ENCODE peak calls at places on chromosomes 1 and 21, in five cellular contexts. M, B, J, F and Y are unnamed samples.
A peak's percentile ranks its signal among the peaks of the same experiment; 100 is the strongest.

GRCh38 chr1:226908419-226908818 is 31.7 kb upstream of the COQ8A start:
- DNase-seq in J (no peak), F (no peak), M (no peak), B (no peak), Y (no peak)

GRCh38 chr1:225681231-225681630 is 28.3 kb upstream of the ENAH start:
- DNase-seq in B (no peak), F (no peak), M (no peak), J (no peak), Y (no peak)

GRCh38 chr1:183096889-183097288 is 73.7 kb downstream of the LAMC1 start:
- DNase-seq in B (no peak), M (no peak), J (no peak), F (no peak), Y (no peak)

GRCh38 chr1:214029796-214030195 is 42.0 kb downstream of the PROX1 start:
- DNase-seq in M (peak; percentile 9), J (no peak), F (no peak), B (no peak), Y (no peak)

GRCh38 chr1:76068542-76068941 is 6.0 kb upstream of the ST6GALNAC3 start:
- DNase-seq in B (no peak), J (no peak), F (no peak), M (no peak), Y (no peak)

GRCh38 chr1:113652773-113653172 is 106.5 kb downstream of the PHTF1 start:
- DNase-seq in F (no peak), M (no peak), B (no peak), J (no peak), Y (no peak)

GRCh38 chr1:223714849-223715709 is 2.7 kb downstream of the CAPN2 start:
- DNase-seq in J (no peak), F (no peak), B (no peak), M (peak; percentile 83), Y (no peak)

GRCh38 chr1:40844079-40844478 is 18.1 kb downstream of the CITED4 start:
- DNase-seq in M (no peak), F (peak; percentile 56), J (no peak), B (no peak), Y (no peak)

GRCh38 chr1:15727866-15728534 is 8.1 kb upstream of the SLC25A34 start:
- DNase-seq in F (no peak), B (no peak), M (no peak), J (no peak), Y (no peak)

GRCh38 chr1:66764994-66765578 is 12.8 kb downstream of the DYNLT5 start:
- DNase-seq in M (peak; percentile 25), J (peak; percentile 27), F (peak; percentile 72), B (no peak), Y (peak; percentile 59)

GRCh38 chr1:199282910-199283309 is 644.1 kb downstream of the PTPRC start:
- DNase-seq in M (no peak), B (no peak), F (no peak), J (no peak), Y (no peak)

GRCh38 chr1:114467491-114467890 is 43.5 kb downstream of the TRIM33 start:
- DNase-seq in J (no peak), F (peak; percentile 14), M (no peak), B (no peak), Y (peak; percentile 10)

GRCh38 chr1:221944247-221944870 is 202.5 kb upstream of the DUSP10 start:
- DNase-seq in F (no peak), J (no peak), B (no peak), M (no peak), Y (no peak)

GRCh38 chr1:18955116-18955441 is 1.4 kb downstream of the IFFO2 start:
- DNase-seq in J (no peak), B (no peak), M (peak; percentile 47), F (no peak), Y (no peak)

GRCh38 chr1:247746391-247746935 is 1.5 kb downstream of the OR14A2 start:
- DNase-seq in J (no peak), M (peak; percentile 48), F (no peak), B (no peak), Y (no peak)

GRCh38 chr1:203582568-203582967 is 44.1 kb upstream of the ATP2B4 start:
- DNase-seq in M (no peak), B (no peak), F (no peak), J (no peak), Y (no peak)

GRCh38 chr1:197269053-197269452 is 1.0 kb downstream of the CRB1 start:
- DNase-seq in F (no peak), J (no peak), M (no peak), B (no peak), Y (no peak)

GRCh38 chr1:172356620-172357019 is 63.9 kb upstream of the C1orf105 start:
- DNase-seq in B (no peak), J (no peak), M (peak; percentile 6), F (no peak), Y (no peak)

GRCh38 chr1:116382321-116382720 is 9.3 kb downstream of the ATP1A1 start:
- DNase-seq in M (no peak), J (no peak), B (no peak), F (peak; percentile 39), Y (no peak)

GRCh38 chr1:42264791-42265190 is 70.2 kb downstream of the FOXJ3 start:
- DNase-seq in B (no peak), M (no peak), J (no peak), F (no peak), Y (no peak)

GRCh38 chr1:239619190-239619589 is 232.8 kb downstream of the CHRM3 start:
- DNase-seq in B (no peak), J (no peak), F (peak; percentile 63), M (no peak), Y (no peak)

GRCh38 chr1:181112071-181112929 is 23.8 kb downstream of the IER5 start:
- DNase-seq in J (peak; percentile 74), F (no peak), M (peak; percentile 98), B (peak; percentile 88), Y (no peak)

GRCh38 chr1:56216173-56216572 is 363.2 kb downstream of the PLPP3 start:
- DNase-seq in M (no peak), F (no peak), B (no peak), J (no peak), Y (no peak)

GRCh38 chr1:95042286-95042685 is 30.5 kb downstream of the ALG14 start:
- DNase-seq in J (no peak), M (no peak), B (no peak), F (no peak), Y (no peak)

GRCh38 chr1:225820522-225821120 is 10.7 kb downstream of the EPHX1 start:
- DNase-seq in M (no peak), B (no peak), F (no peak), J (no peak), Y (no peak)

DNA sequence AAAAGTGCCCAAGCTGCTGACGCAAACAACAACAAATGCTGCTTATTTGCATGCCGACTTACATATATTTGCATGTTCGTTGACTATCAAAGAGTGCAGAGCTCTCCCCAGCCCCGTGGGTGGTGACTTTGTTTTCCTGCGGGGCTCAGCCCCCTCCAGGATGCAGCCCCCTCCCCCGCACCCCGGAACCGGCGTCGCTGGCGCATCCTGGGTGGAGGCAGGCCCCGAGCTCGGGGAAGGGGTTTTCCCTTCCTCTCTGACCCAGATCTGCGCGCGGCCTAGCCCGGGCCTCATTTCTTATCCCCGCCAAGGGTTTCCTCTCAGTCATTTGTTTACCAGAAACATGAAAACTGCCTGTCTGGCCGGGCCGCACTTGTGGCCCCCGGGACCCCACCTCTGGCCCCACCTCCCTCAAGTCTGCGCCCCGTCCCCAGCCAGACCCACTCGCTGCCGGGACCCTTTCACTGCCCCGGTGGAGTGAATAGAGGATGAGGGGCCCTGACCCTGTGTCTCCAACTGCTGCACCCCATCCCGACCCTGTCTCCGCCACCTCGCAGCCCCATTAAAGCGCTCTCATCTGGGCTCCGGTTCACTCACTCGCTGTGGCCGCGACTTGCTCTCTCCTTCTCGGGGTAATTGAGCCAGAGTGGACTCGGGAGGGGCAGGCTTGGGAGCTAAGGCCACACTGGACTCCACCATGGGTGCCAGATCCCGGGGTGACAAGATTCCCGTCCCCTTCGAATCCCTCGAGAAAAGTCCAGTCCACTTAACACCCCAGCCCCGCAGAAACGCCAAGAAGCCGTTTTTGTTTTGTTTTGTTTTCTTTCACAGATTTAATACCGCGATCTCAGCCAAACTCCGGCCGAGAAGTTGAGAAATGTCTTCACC is 5.4 kb downstream of the TNFRSF25 start:
- DNase-seq in F (no peak), M (no peak), J (peak; percentile 36), B (no peak), Y (peak; percentile 95)
- H3K4me3 ChIP-seq in F (peak overlapping the region; percentile 33), M (peak overlapping the region; percentile 25), J (peak overlapping the region; percentile 30), B (peak overlapping the region; percentile 27), Y (peak overlapping the region; percentile 42)

GRCh38 chr21:42530167-42530518 is 16.5 kb downstream of the SLC37A1 start:
- DNase-seq in F (no peak), J (no peak), M (no peak), B (peak; percentile 34), Y (no peak)
- H3K4me1 ChIP-seq in F (peaks cover 36% of the 10 kb centered on the region), J (peaks cover 75% of the 10 kb centered on the region), M (peaks cover 9% of the 10 kb centered on the region), B (peaks cover 18% of the 10 kb centered on the region), Y (peaks cover 30% of the 10 kb centered on the region)

GRCh38 chr1:92465256-92465647 is 21.5 kb downstream of the GFI1 start:
- DNase-seq in F (no peak), J (no peak), B (no peak), M (no peak), Y (no peak)

GRCh38 chr1:92464588-92465255 is 22.0 kb downstream of the GFI1 start:
- DNase-seq in M (no peak), J (no peak), F (no peak), B (no peak), Y (no peak)

GRCh38 chr1:92461364-92462097 is 25.2 kb downstream of the GFI1 start:
- DNase-seq in J (no peak), M (no peak), B (no peak), F (peak; percentile 88), Y (no peak)

DNA sequence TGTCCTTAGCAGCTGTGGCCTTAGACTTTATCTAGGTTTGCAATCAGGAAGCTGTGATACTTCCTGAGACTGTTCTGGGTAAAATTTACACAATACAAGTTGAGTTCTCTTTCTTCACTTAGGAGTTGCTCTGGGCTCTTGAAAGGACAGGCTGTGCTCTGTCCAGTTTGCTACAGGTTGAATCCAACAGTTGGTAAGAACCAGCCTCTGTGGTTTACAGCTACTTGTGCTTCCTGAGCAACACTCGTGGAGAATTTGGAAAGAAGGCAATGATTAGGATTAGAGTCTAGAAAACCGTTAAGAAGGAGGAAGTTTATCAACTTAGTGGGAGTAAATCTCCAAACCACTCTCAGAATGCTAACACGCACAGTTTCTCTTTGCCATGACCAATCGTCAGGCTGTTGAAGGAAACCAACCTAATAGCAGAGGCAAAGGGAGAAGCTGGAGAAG is 26.8 kb downstream of the GFI1 start:
- DNase-seq in M (no peak), B (no peak), J (no peak), F (no peak), Y (no peak)
- H3K4me3 ChIP-seq in M (no peak overlapping the region), B (no peak overlapping the region), J (no peak overlapping the region), F (no peak overlapping the region), Y (no peak overlapping the region)

DNA sequence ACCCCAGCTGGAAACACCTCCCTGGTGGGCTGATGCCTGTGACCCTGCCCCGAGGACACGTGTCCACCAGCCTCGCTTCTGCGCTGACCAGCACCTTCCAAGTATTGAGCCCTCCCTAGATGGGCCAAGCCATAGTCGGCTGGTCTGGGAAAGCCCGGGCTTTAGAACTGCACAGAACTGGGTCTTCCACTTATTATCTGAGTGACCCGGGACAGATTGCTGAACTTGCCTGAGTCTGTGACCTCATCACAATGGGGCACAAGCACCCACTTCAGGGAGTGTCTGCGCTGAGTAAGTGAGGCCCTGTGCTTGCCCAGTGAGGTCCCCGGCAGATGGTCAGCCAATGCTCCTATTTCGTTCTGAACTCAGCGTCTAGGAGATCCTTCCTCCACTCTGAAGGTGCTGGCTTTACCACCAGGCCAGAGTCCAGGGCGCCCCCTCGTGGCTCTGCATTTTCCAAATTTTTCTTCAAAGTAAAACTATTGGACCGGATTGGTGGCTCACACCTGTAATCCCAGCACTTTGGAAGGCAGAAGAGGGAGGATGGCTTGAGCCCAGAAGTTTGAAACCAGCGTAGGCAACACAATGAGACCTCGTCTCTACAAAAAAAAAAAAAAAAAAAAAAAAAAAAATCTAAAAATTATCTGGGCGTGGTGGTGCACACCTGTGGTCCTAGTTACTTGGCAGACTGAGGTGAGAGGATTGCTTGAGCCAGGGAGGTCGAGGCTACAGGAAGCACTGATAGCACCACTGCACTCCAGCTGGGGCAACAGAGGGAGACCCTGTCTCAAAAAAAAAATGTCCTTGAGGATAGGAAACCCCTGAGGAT is 61.8 kb downstream of the FCRL5 start:
- DNase-seq in F (peak; percentile 87), B (no peak), M (peak; percentile 73), J (peak; percentile 80), Y (no peak)
- H3K4me1 ChIP-seq in F (peaks cover 29% of the 10 kb centered on the region), B (no peaks in the 10 kb centered on the region), M (no peaks in the 10 kb centered on the region), J (no peaks in the 10 kb centered on the region), Y (no peaks in the 10 kb centered on the region)